ENCODE peak calls at places on chromosomes 13 and 19, in five cellular contexts. Z is thyroid gland, B is GM23338, D is Caco-2, Y is A549. P is an unnamed sample.
A peak's percentile ranks its signal among the peaks of the same experiment; 100 is the strongest.

GRCh38 chr19:31882709-31883108 is 462.7 kb upstream of the ZNF507 start:
- DNase-seq in D (no peak), B (peak; percentile 16), Y (no peak), Z (no peak), P (no peak)

GRCh38 chr19:39362682-39363657 is 20.7 kb downstream of the SAMD4B start:
- DNase-seq in Z (no peak), B (no peak), Y (no peak), D (no peak), P (no peak)

GRCh38 chr13:31887311-31887710 is 144.3 kb upstream of the FRY start:
- DNase-seq in B (no peak), Y (no peak), D (no peak), Z (no peak), P (no peak)

GRCh38 chr13:49165798-49166752 is 54.1 kb upstream of the MLNR start:
- DNase-seq in B (no peak), Y (no peak), Z (no peak), D (no peak), P (no peak)

GRCh38 chr13:28494861-28495585 is at the start of gene FLT1:
- DNase-seq in Y (no peak), Z (peak; percentile 30), D (no peak), B (peak; percentile 93), P (peak; percentile 47)

GRCh38 chr19:34298891-34299510 is 44.6 kb downstream of the GARRE1 start:
- DNase-seq in D (no peak), B (no peak), Z (peak; percentile 18), Y (no peak), P (no peak)

GRCh38 chr19:6862673-6863078 is 24.7 kb upstream of the ADGRE1 start:
- DNase-seq in B (peak; percentile 93), D (peak; percentile 85), Z (peak; percentile 73), Y (peak; percentile 73), P (peak; percentile 88)

GRCh38 chr19:46221981-46222610 is 7.4 kb upstream of the IGFL1 start:
- DNase-seq in B (peak; percentile 78), Z (peak; percentile 97), D (no peak), Y (peak; percentile 98), P (peak; percentile 62)

GRCh38 chr13:51541809-51542258 is 42.4 kb upstream of the WDFY2 start:
- DNase-seq in Y (no peak), B (no peak), Z (peak; percentile 53), D (no peak), P (no peak)

GRCh38 chr13:47277774-47278173 is 380.9 kb upstream of the HTR2A start:
- DNase-seq in D (no peak), Y (no peak), Z (peak; percentile 3), B (no peak), P (no peak)

GRCh38 chr13:42574011-42574410 is at the start of gene TNFSF11:
- DNase-seq in D (no peak), B (peak; percentile 90), Y (no peak), Z (no peak), P (no peak)

GRCh38 chr19:16587031-16588023 is 15.1 kb upstream of the SLC35E1 start:
- DNase-seq in Z (peak; percentile 44), D (no peak), B (peak; percentile 32), Y (no peak), P (peak; percentile 80)

GRCh38 chr19:55369651-55370304 is 485 bp downstream of the IL11 start:
- DNase-seq in B (peak; percentile 94), Z (no peak), D (peak; percentile 84), Y (peak; percentile 98), P (peak; percentile 50)

GRCh38 chr13:23021921-23022320 is 158.9 kb upstream of the SGCG start:
- DNase-seq in Y (no peak), D (no peak), Z (no peak), B (no peak), P (no peak)
- TF ChIP-seq CTCF in Y (no peak), D (no peak), Z (no peak), B (no peak), P (no peak)

GRCh38 chr13:112968910-112969691 is at the start of gene MCF2L:
- DNase-seq in D (peak; percentile 60), Z (peak; percentile 68), B (peak; percentile 73), Y (peak; percentile 27), P (peak; percentile 59)
- TF ChIP-seq CTCF in D (no peak), Z (no peak), B (peak; percentile 18), Y (no peak), P (no peak)

DNA sequence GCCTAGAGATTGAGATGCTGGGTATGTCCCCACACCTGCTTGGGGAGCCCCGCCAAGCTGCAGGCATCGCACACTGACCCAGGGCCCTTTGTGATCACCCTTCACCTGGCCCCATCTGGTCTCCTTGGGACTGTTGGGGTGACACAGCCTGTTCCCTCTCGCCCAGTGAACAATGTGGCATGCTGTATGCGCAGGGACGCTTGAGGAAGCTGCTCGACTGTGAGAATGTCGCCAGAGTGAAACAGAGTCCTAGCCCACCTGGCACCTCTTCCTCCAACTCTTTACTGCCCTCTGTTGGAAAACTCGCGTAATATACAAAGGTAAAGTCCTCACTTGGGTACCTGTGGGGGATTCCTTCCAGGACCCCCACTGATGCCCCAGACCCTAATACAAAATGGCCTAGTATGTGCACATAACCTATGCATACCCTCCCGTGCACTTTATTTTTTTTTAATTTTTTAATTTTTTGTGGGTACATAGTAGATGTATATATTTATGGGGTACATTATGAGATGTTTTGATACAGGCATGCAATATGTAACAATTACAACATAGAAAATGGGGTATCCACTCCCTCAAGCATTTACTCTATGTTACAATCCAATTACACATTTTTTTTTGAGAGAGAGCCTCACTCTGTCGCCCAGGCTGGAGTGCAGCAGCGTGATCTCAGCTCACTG is 9.0 kb downstream of the BLOC1S3 start:
- DNase-seq in Y (peak; percentile 49), B (peak; percentile 93), Z (peak; percentile 31), D (no peak), P (no peak)
- TF ChIP-seq CTCF in Y (peak; percentile 64), B (peak; percentile 81), Z (peak; percentile 47), D (peak; percentile 76), P (peak; percentile 24)

GRCh38 chr13:111902726-111903125 is 164.2 kb upstream of the SOX1 start:
- DNase-seq in D (no peak), Y (no peak), Z (no peak), B (no peak), P (no peak)
- TF ChIP-seq CTCF in D (no peak), Y (no peak), Z (no peak), B (no peak), P (no peak)

GRCh38 chr13:54185785-54186184 is 1157.2 kb downstream of the OLFM4 start:
- DNase-seq in B (peak; percentile 88), Y (no peak), D (no peak), Z (no peak), P (no peak)
- TF ChIP-seq CTCF in B (peak; percentile 87), Y (no peak), D (peak; percentile 24), Z (no peak), P (no peak)

DNA sequence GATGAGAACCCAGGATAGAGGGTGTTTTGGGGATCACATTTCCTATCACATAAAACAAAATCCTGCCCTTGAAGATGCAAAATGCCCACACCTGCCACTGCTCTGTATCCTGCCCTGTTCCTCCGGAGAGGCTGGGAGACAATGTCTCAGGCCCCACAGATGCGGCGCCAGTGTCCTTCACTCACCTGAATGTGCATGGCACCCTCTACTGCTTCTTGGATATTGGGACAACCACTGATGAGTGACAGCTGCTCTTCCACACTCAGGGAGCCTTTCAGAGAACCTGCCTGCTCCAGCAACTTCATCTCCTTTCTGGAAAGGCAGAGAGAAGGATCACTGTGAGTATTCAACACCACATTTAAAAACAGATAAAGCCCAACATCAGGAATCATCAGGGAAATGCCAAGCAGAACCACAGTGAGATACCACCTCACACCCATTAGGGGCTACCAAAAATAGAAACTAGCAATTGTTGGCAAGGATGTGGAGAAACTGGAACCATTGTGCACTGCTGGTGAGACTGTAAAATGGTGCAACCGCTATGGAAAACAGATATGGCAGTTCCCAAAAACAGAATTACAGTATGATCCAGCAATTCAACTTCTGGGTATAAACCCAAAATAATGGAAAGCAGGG is 36.4 kb downstream of the CRYL1 start:
- DNase-seq in Z (peak; percentile 41), Y (no peak), B (no peak), D (peak; percentile 74), P (peak; percentile 73)
- TF ChIP-seq CTCF in Z (no peak), Y (no peak), B (peak; percentile 49), D (peak; percentile 73), P (no peak)

P was measured in testis.